ENCODE peak calls at places on chromosomes 6 and 20, in seven cellular contexts. U is NCI-H2081; T is neural crest cell; C is SW480; L is stimulated activated CD8-positive, alpha-beta memory T cell treated with anti-CD3 and anti-CD28 coated beads, Interleukin-12 subunit alpha, Interleukin-12 subunit beta, amount 100 ng/mL, for 1 hour; Q is HFFc6; H is activated naive CD8-positive, alpha-beta T cell treated with anti-CD3 and anti-CD28 coated beads, Interleukin-2, amount 50 U/mL, for 24 hours. E is an unnamed sample.

GRCh38 chr20:43548273-43548880 is 10.4 kb upstream of the SGK2 start:
- DNase-seq in L (no peak), C (no peak), H (no peak), U (no peak), T (no peak), Q (no peak), E (no peak)

GRCh38 chr6:111642463-111643158 is 36.9 kb upstream of the TRAF3IP2 start:
- DNase-seq in L (no peak), T (peak), C (peak), Q (peak), H (peak), U (no peak), E (no peak)

GRCh38 chr6:2970034-2970685 is 1.2 kb downstream of the SERPINB6 start:
- DNase-seq in T (no peak), C (no peak), L (no peak), H (no peak), Q (no peak), U (no peak), E (no peak)

GRCh38 chr20:49352821-49353220 is 75.0 kb upstream of the ZNFX1 start:
- DNase-seq in C (no peak), L (no peak), Q (no peak), T (no peak), U (no peak), H (no peak), E (no peak)

GRCh38 chr6:3616565-3617176 is 134.8 kb downstream of the PXDC1 start:
- DNase-seq in Q (no peak), U (no peak), C (peak), T (no peak), H (no peak), L (no peak), E (no peak)

GRCh38 chr6:88499845-88500699 is 333.9 kb upstream of the CNR1 start:
- DNase-seq in T (no peak), H (no peak), Q (no peak), L (no peak), C (no peak), U (no peak), E (no peak)

GRCh38 chr20:62356948-62357667 is 10.0 kb downstream of the LAMA5 start:
- DNase-seq in H (no peak), Q (no peak), T (no peak), L (no peak), U (no peak), C (peak), E (no peak)

GRCh38 chr6:107114872-107115694 is at the start of gene BEND3:
- DNase-seq in L (no peak), U (peak), C (peak), Q (no peak), H (peak), T (peak), E (peak)

GRCh38 chr6:4929319-4929718 is 74.5 kb downstream of the RPP40 start:
- DNase-seq in C (no peak), U (no peak), T (no peak), H (no peak), L (no peak), Q (no peak), E (no peak)

GRCh38 chr6:144338474-144338873 is 53.3 kb downstream of the UTRN start:
- DNase-seq in Q (no peak), C (no peak), L (no peak), U (no peak), H (no peak), T (no peak), E (no peak)

GRCh38 chr6:125432014-125432413 is 130.2 kb upstream of the HDDC2 start:
- DNase-seq in H (no peak), Q (no peak), T (no peak), L (no peak), U (no peak), C (no peak), E (no peak)

GRCh38 chr20:23225407-23226060 is 125.1 kb upstream of the NXT1 start:
- DNase-seq in T (no peak), C (no peak), H (no peak), L (no peak), Q (peak), U (no peak), E (no peak)

GRCh38 chr6:75244063-75244575 is 518 bp upstream of the COX7A2 start:
- DNase-seq in T (no peak), C (no peak), H (no peak), L (no peak), U (no peak), Q (no peak), E (no peak)

GRCh38 chr6:49326337-49326736 is 136.7 kb downstream of the MMUT start:
- DNase-seq in Q (peak), U (no peak), T (no peak), H (no peak), L (no peak), C (no peak), E (no peak)

GRCh38 chr6:16168858-16169257 is 40.0 kb downstream of the MYLIP start:
- DNase-seq in L (no peak), Q (no peak), H (no peak), C (peak), U (peak), T (no peak), E (no peak)

GRCh38 chr6:149887343-149887742 is 10.6 kb downstream of the RAET1E start:
- DNase-seq in L (no peak), T (no peak), C (no peak), Q (peak), U (no peak), H (no peak), E (no peak)

GRCh38 chr6:53547815-53548496 is 3.1 kb upstream of the GCLC start:
- DNase-seq in C (peak), L (peak), U (peak), H (peak), Q (peak), T (peak), E (peak)

GRCh38 chr6:6712258-6712978 is 123.9 kb downstream of the LY86 start:
- DNase-seq in Q (no peak), L (no peak), H (no peak), U (no peak), T (no peak), C (peak), E (no peak)

GRCh38 chr6:26501482-26501986 is 1.4 kb downstream of the BTN1A1 start:
- DNase-seq in Q (no peak), H (peak), L (peak), T (peak), U (no peak), C (no peak), E (peak)

GRCh38 chr6:106116125-106116524 is 30.0 kb downstream of the PRDM1 start:
- DNase-seq in U (no peak), T (no peak), L (no peak), H (no peak), C (no peak), Q (no peak), E (no peak)

GRCh38 chr6:17768388-17768787 is 61.7 kb upstream of the NUP153 start:
- DNase-seq in U (no peak), H (no peak), Q (no peak), C (no peak), L (no peak), T (no peak), E (no peak)

GRCh38 chr6:168949876-168950499 is 303.7 kb downstream of the THBS2 start:
- DNase-seq in L (no peak), C (no peak), H (no peak), Q (no peak), T (no peak), U (no peak), E (no peak)

GRCh38 chr6:96014846-96015245 is 928 bp upstream of the FUT9 start:
- DNase-seq in C (no peak), T (no peak), L (no peak), H (no peak), Q (no peak), U (peak), E (no peak)

GRCh38 chr6:117463762-117464665 is 18.5 kb upstream of the DCBLD1 start:
- DNase-seq in L (no peak), C (peak), H (no peak), T (no peak), Q (peak), U (no peak), E (no peak)

E was measured in NCI-H1930.